ENCODE peak calls at places on chromosomes 16 and 17, in eight cellular contexts. T, L, W, D, O, A, R and Q are unnamed samples.
A peak's percentile ranks its signal among the peaks of the same experiment; 100 is the strongest.

GRCh38 chr17:44872131-44872768 is 24.6 kb downstream of the HIGD1B start:
- DNase-seq in W (no peak), T (no peak), A (no peak), D (peak; percentile 18), L (no peak), R (peak; percentile 90), O (peak; percentile 33), Q (no peak)

GRCh38 chr16:1413684-1414531 is 596 bp downstream of the UNKL start:
- DNase-seq in D (peak; percentile 67), T (peak; percentile 61), L (peak; percentile 52), W (peak; percentile 44), A (peak; percentile 43), R (peak; percentile 35), O (peak; percentile 86), Q (peak; percentile 56)

GRCh38 chr17:15262291-15263205 is 2.6 kb downstream of the PMP22 start:
- DNase-seq in R (no peak), W (no peak), D (peak; percentile 85), T (peak; percentile 65), O (peak; percentile 94), A (peak; percentile 93), L (no peak), Q (peak; percentile 84)

GRCh38 chr17:74798239-74798707 is 22.1 kb upstream of the NAT9 start:
- DNase-seq in L (no peak), T (peak; percentile 85), W (no peak), A (peak; percentile 43), O (no peak), R (no peak), D (no peak), Q (peak; percentile 59)

GRCh38 chr17:34706029-34706428 is 126.6 kb downstream of the TMEM132E start:
- DNase-seq in R (no peak), A (peak; percentile 7), O (no peak), D (no peak), T (peak; percentile 51), W (no peak), L (no peak), Q (peak; percentile 20)

GRCh38 chr16:53099318-53100130 is 44.7 kb downstream of the CHD9 start:
- DNase-seq in W (peak; percentile 53), A (peak; percentile 94), D (peak; percentile 94), T (peak; percentile 90), O (peak; percentile 96), L (peak; percentile 4), R (peak; percentile 93), Q (peak; percentile 98)

GRCh38 chr16:3408561-3409197 is 7.7 kb downstream of the ZNF174 start:
- DNase-seq in T (no peak), L (no peak), D (no peak), O (no peak), A (no peak), W (no peak), R (no peak), Q (peak; percentile 22)

GRCh38 chr17:69477204-69477899 is 62.9 kb downstream of the MAP2K6 start:
- DNase-seq in R (no peak), D (no peak), A (no peak), L (no peak), O (no peak), T (no peak), W (no peak), Q (no peak)

GRCh38 chr16:2475413-2476344 is 752 bp downstream of the TBC1D24 start:
- DNase-seq in O (no peak), D (peak; percentile 44), A (no peak), W (peak; percentile 35), T (no peak), L (no peak), R (no peak), Q (no peak)

GRCh38 chr17:205817-206216 is 24.4 kb upstream of the DOC2B start:
- DNase-seq in L (no peak), T (no peak), R (no peak), D (no peak), O (peak; percentile 47), A (no peak), W (no peak), Q (no peak)